ENCODE peak calls at places on chromosomes 13 and 19, in nine cellular contexts. F is IMR-90, C is upper lobe of left lung, G is body of pancreas, V is HCT116, M is A549, B is K562, T is right lobe of liver, W is heart left ventricle. S is an unnamed sample.
A peak's percentile ranks its signal among the peaks of the same experiment; 100 is the strongest.

GRCh38 chr19:19538767-19539166 is 702 bp downstream of the CILP2 start:
- ATAC-seq in M (peak; percentile 9), T (no peak), W (no peak), V (no peak), C (peak; percentile 14), F (no peak), B (no peak), G (no peak), S (no peak)

GRCh38 chr13:18947376-18947977 is 234.1 kb downstream of the TUBA3C start:
- ATAC-seq in B (no peak), M (no peak), C (no peak), W (no peak), V (no peak), T (no peak), G (no peak), F (no peak), S (no peak)

GRCh38 chr13:102185375-102185984 is 216.4 kb downstream of the FGF14 start:
- ATAC-seq in V (no peak), F (no peak), B (no peak), C (no peak), M (no peak), G (no peak), T (no peak), W (no peak), S (no peak)

GRCh38 chr19:9667898-9668297 is 7.0 kb downstream of the ZNF562 start:
- ATAC-seq in B (no peak), G (no peak), M (no peak), V (no peak), T (no peak), C (no peak), F (no peak), W (no peak), S (no peak)

GRCh38 chr19:17479325-17479791 is 9.0 kb downstream of the SLC27A1 start:
- ATAC-seq in T (no peak), W (no peak), G (no peak), F (peak; percentile 55), C (peak; percentile 39), M (no peak), V (no peak), B (no peak), S (no peak)

GRCh38 chr19:40690050-40690698 is at the start of gene NUMBL:
- ATAC-seq in G (no peak), B (no peak), V (no peak), F (no peak), T (no peak), M (peak; percentile 61), C (no peak), W (no peak), S (no peak)

GRCh38 chr19:38386968-38387549 is 775 bp downstream of the GGN start:
- ATAC-seq in C (peak; percentile 16), V (no peak), B (peak; percentile 9), G (no peak), T (peak; percentile 5), F (no peak), M (no peak), W (no peak), S (no peak)

GRCh38 chr19:2114821-2115220 is 18.1 kb downstream of the IZUMO4 start:
- ATAC-seq in W (no peak), M (no peak), C (no peak), V (no peak), B (no peak), F (no peak), G (no peak), T (no peak), S (no peak)

GRCh38 chr13:109743706-109744453 is 42.5 kb downstream of the IRS2 start:
- ATAC-seq in M (peak; percentile 64), W (no peak), T (no peak), F (peak; percentile 52), G (no peak), C (no peak), B (peak; percentile 47), V (peak; percentile 67), S (no peak)

GRCh38 chr13:23645851-23646250 is 75.6 kb downstream of the TNFRSF19 start:
- ATAC-seq in M (no peak), T (no peak), W (no peak), V (no peak), F (no peak), C (no peak), G (no peak), B (no peak), S (no peak)

GRCh38 chr13:71962735-71963134 is 95.7 kb upstream of the DACH1 start:
- ATAC-seq in C (no peak), B (no peak), G (no peak), T (no peak), F (no peak), W (no peak), V (no peak), M (no peak), S (no peak)

GRCh38 chr19:2315818-2316353 is 7.9 kb upstream of the LINGO3 start:
- ATAC-seq in T (peak; percentile 89), C (peak; percentile 95), W (peak; percentile 94), F (peak; percentile 99), M (peak; percentile 85), G (peak; percentile 68), B (peak; percentile 89), V (peak; percentile 60), S (peak; percentile 71)

GRCh38 chr13:106636492-106636891 is 68.6 kb upstream of the ARGLU1 start:
- ATAC-seq in B (no peak), G (no peak), C (no peak), V (no peak), F (no peak), M (no peak), W (peak; percentile 57), T (no peak), S (no peak)

GRCh38 chr13:44876782-44877324 is 112.4 kb downstream of the NUFIP1 start:
- ATAC-seq in M (no peak), F (no peak), T (no peak), C (no peak), B (peak; percentile 90), V (no peak), W (no peak), G (no peak), S (no peak)

GRCh38 chr19:34375598-34375997 is 10.6 kb downstream of the GPI start:
- ATAC-seq in G (no peak), M (no peak), T (peak; percentile 70), W (no peak), C (no peak), F (no peak), B (no peak), V (no peak), S (no peak)

GRCh38 chr13:42101821-42102580 is 53.6 kb downstream of the DGKH start:
- ATAC-seq in V (no peak), G (no peak), T (no peak), B (no peak), W (peak; percentile 47), C (no peak), M (no peak), F (no peak), S (no peak)

GRCh38 chr13:24574847-24575246 is 62.3 kb upstream of the PARP4 start:
- ATAC-seq in V (no peak), G (no peak), B (no peak), M (no peak), F (no peak), W (no peak), C (no peak), T (no peak), S (no peak)

GRCh38 chr19:52542984-52543664 is 15.7 kb downstream of the ZNF808 start:
- ATAC-seq in G (no peak), C (no peak), B (no peak), M (no peak), F (no peak), W (no peak), V (no peak), T (no peak), S (no peak)

GRCh38 chr19:50891253-50891625 is 18.0 kb downstream of the KLK2 start:
- ATAC-seq in C (no peak), M (no peak), W (no peak), V (no peak), B (no peak), F (no peak), G (no peak), T (no peak), S (no peak)

GRCh38 chr19:50893047-50893737 is 18.0 kb downstream of the KLK4 start:
- ATAC-seq in M (peak; percentile 34), B (peak; percentile 77), T (no peak), G (no peak), W (no peak), V (peak; percentile 73), C (no peak), F (no peak), S (no peak)

GRCh38 chr19:50894478-50895356 is 16.5 kb downstream of the KLK4 start:
- ATAC-seq in G (no peak), M (no peak), W (no peak), C (no peak), T (no peak), F (no peak), V (peak; percentile 64), B (peak; percentile 57), S (no peak)

GRCh38 chr19:50890422-50891252 is 17.4 kb downstream of the KLK2 start:
- ATAC-seq in T (no peak), C (no peak), G (no peak), F (no peak), B (no peak), W (no peak), M (peak; percentile 80), V (no peak), S (no peak)

GRCh38 chr19:50889638-50890037 is 16.4 kb downstream of the KLK2 start:
- ATAC-seq in V (no peak), T (no peak), G (no peak), C (no peak), M (no peak), B (no peak), F (no peak), W (no peak), S (no peak)
- TF ChIP-seq POLR2A in V (no peak), T (no peak), G (no peak), C (no peak), M (no peak), B (no peak), F (no peak), W (no peak), S (no peak)

GRCh38 chr19:45469132-45469834 is 1.5 kb downstream of the FOSB start:
- ATAC-seq in G (peak; percentile 84), C (peak; percentile 48), T (peak; percentile 85), M (peak; percentile 59), F (peak; percentile 90), B (peak; percentile 90), V (peak; percentile 80), W (peak; percentile 89), S (peak; percentile 86)
- TF ChIP-seq POLR2A in G (peak; percentile 96), C (peak; percentile 83), T (peak; percentile 43), M (peak; percentile 28), F (no peak), B (peak; percentile 86), V (no peak), W (no peak), S (peak; percentile 57)

DNA sequence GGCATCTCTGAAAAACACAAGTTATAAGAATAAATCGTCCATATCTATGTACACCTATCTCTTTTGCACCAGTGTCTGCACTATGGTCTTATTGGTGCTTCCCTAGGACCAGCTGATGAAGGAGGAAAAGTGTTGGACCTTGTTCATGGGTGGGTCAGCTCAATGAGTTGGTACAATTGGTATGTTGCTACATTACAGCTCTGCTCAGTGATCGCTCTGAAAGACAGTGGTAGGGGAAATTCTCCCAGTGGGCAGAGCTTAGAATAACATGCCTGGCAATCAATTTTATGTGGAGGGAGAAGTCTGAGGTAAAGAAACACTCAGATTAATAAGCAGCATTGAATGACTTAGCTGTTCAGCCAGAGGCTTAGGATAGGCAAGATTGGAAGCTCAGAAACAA is 138.7 kb upstream of the KL start:
- ATAC-seq in B (no peak), F (no peak), V (no peak), M (no peak), T (no peak), G (no peak), W (no peak), C (no peak), S (no peak)
- TF ChIP-seq POLR2A in B (no peak), F (no peak), V (no peak), M (no peak), T (no peak), G (no peak), W (no peak), C (no peak), S (no peak)

GRCh38 chr19:798415-799075 is 1.3 kb downstream of the PTBP1 start:
- ATAC-seq in B (peak; percentile 2), V (no peak), W (no peak), F (no peak), M (peak; percentile 0), G (no peak), T (peak; percentile 39), C (no peak), S (no peak)
- TF ChIP-seq POLR2A in B (peak; percentile 23), V (no peak), W (no peak), F (no peak), M (no peak), G (no peak), T (peak; percentile 15), C (no peak), S (no peak)

S was measured in gastroesophageal sphincter.